ENCODE peak calls at places on chromosomes 6 and 20, in nine cellular contexts. F is activated T-cell treated with anti-CD3 and anti-CD28 coated beads for 24 hours; U is CD4-positive, alpha-beta T cell; T is astrocyte of the hippocampus; X is endothelial cell; C is germinal center; B is stimulated activated naive CD8-positive, alpha-beta T cell treated with anti-CD3 and anti-CD28 coated beads, Interleukin-15, Interleukin-2, amounts not matched to agents 100 U/mL and 50 U/mL, for 24 hours; H is T-helper 1 cell; N is activated gamma-delta T cell treated with anti-CD3 and anti-CD28 coated beads, Interleukin-2, amount 50 U/mL, for 16 hours. Y is an unnamed sample.

GRCh38 chr6:30824698-30825097 is 59.6 kb upstream of the DDR1 start:
- DNase-seq in F (no peak), U (no peak), T (no peak), X (no peak), C (no peak), B (no peak), H (no peak), N (no peak), Y (no peak)

GRCh38 chr6:87722831-87723726 is 21.0 kb upstream of the AKIRIN2 start:
- DNase-seq in F (no peak), U (no peak), T (peak), X (no peak), C (no peak), B (no peak), H (peak), N (no peak), Y (no peak)

GRCh38 chr6:145508107-145508506 is 227.2 kb downstream of the EPM2A start:
- DNase-seq in F (no peak), U (no peak), T (no peak), X (no peak), C (no peak), B (no peak), H (no peak), N (no peak), Y (no peak)

GRCh38 chr6:75220365-75220764 is 14.5 kb upstream of the COL12A1 start:
- DNase-seq in F (no peak), U (no peak), T (no peak), X (no peak), C (no peak), B (no peak), H (no peak), N (no peak), Y (no peak)

GRCh38 chr6:170129691-170130171 is 161.1 kb downstream of the DLL1 start:
- DNase-seq in F (no peak), U (peak), T (peak), X (no peak), C (no peak), B (no peak), H (no peak), N (no peak), Y (no peak)

GRCh38 chr6:44025226-44025625 is 102.0 kb downstream of the MRPL14 start:
- DNase-seq in F (no peak), U (no peak), T (no peak), X (no peak), C (no peak), B (no peak), H (no peak), N (no peak), Y (no peak)

GRCh38 chr20:58634121-58634817 is 16.8 kb upstream of the STX16 start:
- DNase-seq in F (peak), U (no peak), T (no peak), X (no peak), C (no peak), B (peak), H (no peak), N (no peak), Y (no peak)

GRCh38 chr20:8132015-8132631 is at the start of gene PLCB1:
- DNase-seq in F (peak), U (peak), T (peak), X (peak), C (peak), B (peak), H (peak), N (peak), Y (peak)

GRCh38 chr6:34142599-34142998 is 3.3 kb downstream of the GRM4 start:
- DNase-seq in F (no peak), U (no peak), T (no peak), X (no peak), C (no peak), B (no peak), H (no peak), N (no peak), Y (no peak)

GRCh38 chr6:3368701-3369100 is 88.1 kb downstream of the SLC22A23 start:
- DNase-seq in F (no peak), U (no peak), T (no peak), X (no peak), C (no peak), B (no peak), H (no peak), N (no peak), Y (no peak)

GRCh38 chr6:138432063-138432356 is 28.0 kb downstream of the HEBP2 start:
- DNase-seq in F (no peak), U (no peak), T (no peak), X (no peak), C (no peak), B (no peak), H (no peak), N (no peak), Y (no peak)

GRCh38 chr6:110147870-110148269 is 31.6 kb downstream of the WASF1 start:
- DNase-seq in F (no peak), U (no peak), T (no peak), X (no peak), C (no peak), B (no peak), H (no peak), N (no peak), Y (no peak)

Y was measured in T follicular helper cell.